ENCODE peak calls at places on chromosomes 5 and 9, in eight cellular contexts. One of them, this sample, is unnamed.

GRCh38 chr9:121851641-121852091 is 200.2 kb downstream of the DAB2IP start:
- DNase-seq in SHP77: no peak
- DNase-seq in choroid plexus epithelial cell: no peak
- DNase-seq in spleen: no peak
- DNase-seq in stimulated activated CD8-positive, alpha-beta memory T cell treated with anti-CD3 and anti-CD28 coated beads, Interleukin-4, amount 100 ng/mL, for 4 hours: no peak
- DNase-seq in NCI-H1930: no peak
- DNase-seq in T follicular helper cell: no peak
- DNase-seq in natural killer cell treated with Interleukin-12 subunit alpha and Interleukin-12 subunit beta and Interleukin-15 and Interleukin-18, amount 100 ng/mL, for 72 hours: no peak
- DNase-seq in this sample: no peak

GRCh38 chr9:95018099-95018927 is 291.8 kb downstream of the AOPEP start:
- DNase-seq in SHP77: no peak
- DNase-seq in choroid plexus epithelial cell: peak; percentile 81
- DNase-seq in spleen: no peak
- DNase-seq in stimulated activated CD8-positive, alpha-beta memory T cell treated with anti-CD3 and anti-CD28 coated beads, Interleukin-4, amount 100 ng/mL, for 4 hours: no peak
- DNase-seq in NCI-H1930: no peak
- DNase-seq in T follicular helper cell: no peak
- DNase-seq in natural killer cell treated with Interleukin-12 subunit alpha and Interleukin-12 subunit beta and Interleukin-15 and Interleukin-18, amount 100 ng/mL, for 72 hours: no peak
- DNase-seq in this sample: no peak

GRCh38 chr5:102341918-102342317 is 45.8 kb upstream of the SLCO4C1 start:
- DNase-seq in SHP77: peak; percentile 41
- DNase-seq in choroid plexus epithelial cell: no peak
- DNase-seq in spleen: no peak
- DNase-seq in stimulated activated CD8-positive, alpha-beta memory T cell treated with anti-CD3 and anti-CD28 coated beads, Interleukin-4, amount 100 ng/mL, for 4 hours: no peak
- DNase-seq in NCI-H1930: no peak
- DNase-seq in T follicular helper cell: no peak
- DNase-seq in natural killer cell treated with Interleukin-12 subunit alpha and Interleukin-12 subunit beta and Interleukin-15 and Interleukin-18, amount 100 ng/mL, for 72 hours: no peak
- DNase-seq in this sample: no peak

GRCh38 chr9:137077010-137077747 is at the start of gene UAP1L1:
- DNase-seq in SHP77: peak; percentile 4
- DNase-seq in choroid plexus epithelial cell: peak; percentile 55
- DNase-seq in spleen: peak; percentile 93
- DNase-seq in stimulated activated CD8-positive, alpha-beta memory T cell treated with anti-CD3 and anti-CD28 coated beads, Interleukin-4, amount 100 ng/mL, for 4 hours: no peak
- DNase-seq in NCI-H1930: no peak
- DNase-seq in T follicular helper cell: peak; percentile 25
- DNase-seq in natural killer cell treated with Interleukin-12 subunit alpha and Interleukin-12 subunit beta and Interleukin-15 and Interleukin-18, amount 100 ng/mL, for 72 hours: peak; percentile 83
- DNase-seq in this sample: peak; percentile 38

GRCh38 chr9:21831841-21832509 is 29.5 kb downstream of the MTAP start:
- DNase-seq in SHP77: no peak
- DNase-seq in choroid plexus epithelial cell: peak; percentile 94
- DNase-seq in spleen: no peak
- DNase-seq in stimulated activated CD8-positive, alpha-beta memory T cell treated with anti-CD3 and anti-CD28 coated beads, Interleukin-4, amount 100 ng/mL, for 4 hours: no peak
- DNase-seq in NCI-H1930: no peak
- DNase-seq in T follicular helper cell: no peak
- DNase-seq in natural killer cell treated with Interleukin-12 subunit alpha and Interleukin-12 subunit beta and Interleukin-15 and Interleukin-18, amount 100 ng/mL, for 72 hours: no peak
- DNase-seq in this sample: no peak

GRCh38 chr9:136091582-136092352 is 3.3 kb downstream of the NACC2 start:
- DNase-seq in SHP77: no peak
- DNase-seq in choroid plexus epithelial cell: peak; percentile 23
- DNase-seq in spleen: no peak
- DNase-seq in stimulated activated CD8-positive, alpha-beta memory T cell treated with anti-CD3 and anti-CD28 coated beads, Interleukin-4, amount 100 ng/mL, for 4 hours: no peak
- DNase-seq in NCI-H1930: no peak
- DNase-seq in T follicular helper cell: no peak
- DNase-seq in natural killer cell treated with Interleukin-12 subunit alpha and Interleukin-12 subunit beta and Interleukin-15 and Interleukin-18, amount 100 ng/mL, for 72 hours: no peak
- DNase-seq in this sample: no peak

GRCh38 chr5:1768283-1769000 is 31.2 kb downstream of the MRPL36 start:
- DNase-seq in SHP77: no peak
- DNase-seq in choroid plexus epithelial cell: no peak
- DNase-seq in spleen: peak; percentile 70
- DNase-seq in stimulated activated CD8-positive, alpha-beta memory T cell treated with anti-CD3 and anti-CD28 coated beads, Interleukin-4, amount 100 ng/mL, for 4 hours: no peak
- DNase-seq in NCI-H1930: no peak
- DNase-seq in T follicular helper cell: no peak
- DNase-seq in natural killer cell treated with Interleukin-12 subunit alpha and Interleukin-12 subunit beta and Interleukin-15 and Interleukin-18, amount 100 ng/mL, for 72 hours: no peak
- DNase-seq in this sample: no peak

GRCh38 chr9:12702160-12702758 is 9.1 kb downstream of the TYRP1 start:
- DNase-seq in SHP77: peak; percentile 24
- DNase-seq in choroid plexus epithelial cell: peak; percentile 78
- DNase-seq in spleen: no peak
- DNase-seq in stimulated activated CD8-positive, alpha-beta memory T cell treated with anti-CD3 and anti-CD28 coated beads, Interleukin-4, amount 100 ng/mL, for 4 hours: no peak
- DNase-seq in NCI-H1930: no peak
- DNase-seq in T follicular helper cell: no peak
- DNase-seq in natural killer cell treated with Interleukin-12 subunit alpha and Interleukin-12 subunit beta and Interleukin-15 and Interleukin-18, amount 100 ng/mL, for 72 hours: no peak
- DNase-seq in this sample: peak; percentile 1

GRCh38 chr9:3526903-3527652 is 1.3 kb upstream of the RFX3 start:
- DNase-seq in SHP77: no peak
- DNase-seq in choroid plexus epithelial cell: no peak
- DNase-seq in spleen: peak; percentile 77
- DNase-seq in stimulated activated CD8-positive, alpha-beta memory T cell treated with anti-CD3 and anti-CD28 coated beads, Interleukin-4, amount 100 ng/mL, for 4 hours: no peak
- DNase-seq in NCI-H1930: no peak
- DNase-seq in T follicular helper cell: peak; percentile 61
- DNase-seq in natural killer cell treated with Interleukin-12 subunit alpha and Interleukin-12 subunit beta and Interleukin-15 and Interleukin-18, amount 100 ng/mL, for 72 hours: no peak
- DNase-seq in this sample: peak; percentile 27

GRCh38 chr5:7850533-7851239 is at the start of gene CFAP90:
- DNase-seq in SHP77: no peak
- DNase-seq in choroid plexus epithelial cell: peak; percentile 66
- DNase-seq in spleen: peak; percentile 79
- DNase-seq in stimulated activated CD8-positive, alpha-beta memory T cell treated with anti-CD3 and anti-CD28 coated beads, Interleukin-4, amount 100 ng/mL, for 4 hours: no peak
- DNase-seq in NCI-H1930: peak; percentile 88
- DNase-seq in T follicular helper cell: no peak
- DNase-seq in natural killer cell treated with Interleukin-12 subunit alpha and Interleukin-12 subunit beta and Interleukin-15 and Interleukin-18, amount 100 ng/mL, for 72 hours: no peak
- DNase-seq in this sample: no peak

GRCh38 chr5:24167791-24168190 is 477.0 kb downstream of the CDH10 start:
- DNase-seq in SHP77: no peak
- DNase-seq in choroid plexus epithelial cell: no peak
- DNase-seq in spleen: no peak
- DNase-seq in stimulated activated CD8-positive, alpha-beta memory T cell treated with anti-CD3 and anti-CD28 coated beads, Interleukin-4, amount 100 ng/mL, for 4 hours: no peak
- DNase-seq in NCI-H1930: no peak
- DNase-seq in T follicular helper cell: no peak
- DNase-seq in natural killer cell treated with Interleukin-12 subunit alpha and Interleukin-12 subunit beta and Interleukin-15 and Interleukin-18, amount 100 ng/mL, for 72 hours: no peak
- DNase-seq in this sample: no peak

GRCh38 chr9:104118916-104119315 is 24.8 kb downstream of the SMC2 start:
- DNase-seq in SHP77: no peak
- DNase-seq in choroid plexus epithelial cell: no peak
- DNase-seq in spleen: no peak
- DNase-seq in stimulated activated CD8-positive, alpha-beta memory T cell treated with anti-CD3 and anti-CD28 coated beads, Interleukin-4, amount 100 ng/mL, for 4 hours: no peak
- DNase-seq in NCI-H1930: no peak
- DNase-seq in T follicular helper cell: no peak
- DNase-seq in natural killer cell treated with Interleukin-12 subunit alpha and Interleukin-12 subunit beta and Interleukin-15 and Interleukin-18, amount 100 ng/mL, for 72 hours: no peak
- DNase-seq in this sample: no peak

GRCh38 chr9:137108608-137109249 is 5.8 kb downstream of the DPP7 start:
- DNase-seq in SHP77: no peak
- DNase-seq in choroid plexus epithelial cell: no peak
- DNase-seq in spleen: no peak
- DNase-seq in stimulated activated CD8-positive, alpha-beta memory T cell treated with anti-CD3 and anti-CD28 coated beads, Interleukin-4, amount 100 ng/mL, for 4 hours: no peak
- DNase-seq in NCI-H1930: no peak
- DNase-seq in T follicular helper cell: no peak
- DNase-seq in natural killer cell treated with Interleukin-12 subunit alpha and Interleukin-12 subunit beta and Interleukin-15 and Interleukin-18, amount 100 ng/mL, for 72 hours: no peak
- DNase-seq in this sample: no peak

GRCh38 chr5:11528720-11529119 is 375.5 kb downstream of the CTNND2 start:
- DNase-seq in SHP77: no peak
- DNase-seq in choroid plexus epithelial cell: no peak
- DNase-seq in spleen: no peak
- DNase-seq in stimulated activated CD8-positive, alpha-beta memory T cell treated with anti-CD3 and anti-CD28 coated beads, Interleukin-4, amount 100 ng/mL, for 4 hours: no peak
- DNase-seq in NCI-H1930: no peak
- DNase-seq in T follicular helper cell: no peak
- DNase-seq in natural killer cell treated with Interleukin-12 subunit alpha and Interleukin-12 subunit beta and Interleukin-15 and Interleukin-18, amount 100 ng/mL, for 72 hours: no peak
- DNase-seq in this sample: no peak

GRCh38 chr9:134162926-134163373 is 1.4 kb downstream of the RNU6ATAC start:
- DNase-seq in SHP77: no peak
- DNase-seq in choroid plexus epithelial cell: no peak
- DNase-seq in spleen: no peak
- DNase-seq in stimulated activated CD8-positive, alpha-beta memory T cell treated with anti-CD3 and anti-CD28 coated beads, Interleukin-4, amount 100 ng/mL, for 4 hours: no peak
- DNase-seq in NCI-H1930: no peak
- DNase-seq in T follicular helper cell: no peak
- DNase-seq in natural killer cell treated with Interleukin-12 subunit alpha and Interleukin-12 subunit beta and Interleukin-15 and Interleukin-18, amount 100 ng/mL, for 72 hours: no peak
- DNase-seq in this sample: peak; percentile 31

GRCh38 chr9:130660683-130661460 is 3.5 kb upstream of the PRDM12 start:
- DNase-seq in SHP77: no peak
- DNase-seq in choroid plexus epithelial cell: no peak
- DNase-seq in spleen: no peak
- DNase-seq in stimulated activated CD8-positive, alpha-beta memory T cell treated with anti-CD3 and anti-CD28 coated beads, Interleukin-4, amount 100 ng/mL, for 4 hours: no peak
- DNase-seq in NCI-H1930: no peak
- DNase-seq in T follicular helper cell: no peak
- DNase-seq in natural killer cell treated with Interleukin-12 subunit alpha and Interleukin-12 subunit beta and Interleukin-15 and Interleukin-18, amount 100 ng/mL, for 72 hours: no peak
- DNase-seq in this sample: no peak

GRCh38 chr9:77848897-77849296 is 182.7 kb downstream of the GNAQ start:
- DNase-seq in SHP77: no peak
- DNase-seq in choroid plexus epithelial cell: peak; percentile 91
- DNase-seq in spleen: no peak
- DNase-seq in stimulated activated CD8-positive, alpha-beta memory T cell treated with anti-CD3 and anti-CD28 coated beads, Interleukin-4, amount 100 ng/mL, for 4 hours: no peak
- DNase-seq in NCI-H1930: no peak
- DNase-seq in T follicular helper cell: no peak
- DNase-seq in natural killer cell treated with Interleukin-12 subunit alpha and Interleukin-12 subunit beta and Interleukin-15 and Interleukin-18, amount 100 ng/mL, for 72 hours: no peak
- DNase-seq in this sample: no peak

GRCh38 chr5:57402761-57403160 is 79.8 kb downstream of the ACTBL2 start:
- DNase-seq in SHP77: no peak
- DNase-seq in choroid plexus epithelial cell: no peak
- DNase-seq in spleen: no peak
- DNase-seq in stimulated activated CD8-positive, alpha-beta memory T cell treated with anti-CD3 and anti-CD28 coated beads, Interleukin-4, amount 100 ng/mL, for 4 hours: no peak
- DNase-seq in NCI-H1930: no peak
- DNase-seq in T follicular helper cell: no peak
- DNase-seq in natural killer cell treated with Interleukin-12 subunit alpha and Interleukin-12 subunit beta and Interleukin-15 and Interleukin-18, amount 100 ng/mL, for 72 hours: no peak
- DNase-seq in this sample: no peak

GRCh38 chr5:150588495-150588890 is 52.0 kb upstream of the SYNPO start:
- DNase-seq in SHP77: no peak
- DNase-seq in choroid plexus epithelial cell: no peak
- DNase-seq in spleen: no peak
- DNase-seq in stimulated activated CD8-positive, alpha-beta memory T cell treated with anti-CD3 and anti-CD28 coated beads, Interleukin-4, amount 100 ng/mL, for 4 hours: no peak
- DNase-seq in NCI-H1930: no peak
- DNase-seq in T follicular helper cell: no peak
- DNase-seq in natural killer cell treated with Interleukin-12 subunit alpha and Interleukin-12 subunit beta and Interleukin-15 and Interleukin-18, amount 100 ng/mL, for 72 hours: no peak
- DNase-seq in this sample: no peak

GRCh38 chr5:98096155-98096554 is 677.3 kb upstream of the RGMB start:
- DNase-seq in SHP77: no peak
- DNase-seq in choroid plexus epithelial cell: peak; percentile 89
- DNase-seq in spleen: no peak
- DNase-seq in stimulated activated CD8-positive, alpha-beta memory T cell treated with anti-CD3 and anti-CD28 coated beads, Interleukin-4, amount 100 ng/mL, for 4 hours: no peak
- DNase-seq in NCI-H1930: no peak
- DNase-seq in T follicular helper cell: no peak
- DNase-seq in natural killer cell treated with Interleukin-12 subunit alpha and Interleukin-12 subunit beta and Interleukin-15 and Interleukin-18, amount 100 ng/mL, for 72 hours: no peak
- DNase-seq in this sample: no peak

GRCh38 chr9:112378441-112379176 is 1.3 kb upstream of the HSDL2 start:
- DNase-seq in SHP77: peak; percentile 28
- DNase-seq in choroid plexus epithelial cell: no peak
- DNase-seq in spleen: peak; percentile 82
- DNase-seq in stimulated activated CD8-positive, alpha-beta memory T cell treated with anti-CD3 and anti-CD28 coated beads, Interleukin-4, amount 100 ng/mL, for 4 hours: no peak
- DNase-seq in NCI-H1930: no peak
- DNase-seq in T follicular helper cell: no peak
- DNase-seq in natural killer cell treated with Interleukin-12 subunit alpha and Interleukin-12 subunit beta and Interleukin-15 and Interleukin-18, amount 100 ng/mL, for 72 hours: no peak
- DNase-seq in this sample: no peak

GRCh38 chr9:130696139-130696650 is 2.6 kb downstream of the EXOSC2 start:
- DNase-seq in SHP77: no peak
- DNase-seq in choroid plexus epithelial cell: no peak
- DNase-seq in spleen: no peak
- DNase-seq in stimulated activated CD8-positive, alpha-beta memory T cell treated with anti-CD3 and anti-CD28 coated beads, Interleukin-4, amount 100 ng/mL, for 4 hours: no peak
- DNase-seq in NCI-H1930: no peak
- DNase-seq in T follicular helper cell: no peak
- DNase-seq in natural killer cell treated with Interleukin-12 subunit alpha and Interleukin-12 subunit beta and Interleukin-15 and Interleukin-18, amount 100 ng/mL, for 72 hours: no peak
- DNase-seq in this sample: no peak

GRCh38 chr5:158552241-158552640 is 547.5 kb downstream of the EBF1 start:
- DNase-seq in SHP77: no peak
- DNase-seq in choroid plexus epithelial cell: no peak
- DNase-seq in spleen: no peak
- DNase-seq in stimulated activated CD8-positive, alpha-beta memory T cell treated with anti-CD3 and anti-CD28 coated beads, Interleukin-4, amount 100 ng/mL, for 4 hours: no peak
- DNase-seq in NCI-H1930: no peak
- DNase-seq in T follicular helper cell: no peak
- DNase-seq in natural killer cell treated with Interleukin-12 subunit alpha and Interleukin-12 subunit beta and Interleukin-15 and Interleukin-18, amount 100 ng/mL, for 72 hours: no peak
- DNase-seq in this sample: no peak